ENCODE peak calls at places on chromosome 21, in five cellular contexts. F is SK-N-SH, Z is GM12878, C is K562, T is HepG2. N is an unnamed sample.
A peak's percentile ranks its signal among the peaks of the same experiment; 100 is the strongest.

GRCh38 chr21:29287383-29287782 is 11.3 kb upstream of the BACH1 start:
- DNase-seq in T (peak; percentile 35), F (no peak), Z (no peak), C (no peak), N (peak; percentile 52)

GRCh38 chr21:44694776-44695175 is 2.2 kb upstream of the KRTAP10-12 start:
- DNase-seq in F (no peak), C (no peak), T (no peak), Z (no peak), N (no peak)

GRCh38 chr21:42532466-42533181 is 19.0 kb downstream of the SLC37A1 start:
- DNase-seq in C (no peak), T (no peak), F (no peak), Z (no peak), N (peak; percentile 12)

GRCh38 chr21:23968722-23969647 is 1638.3 kb downstream of the MRPL39 start:
- DNase-seq in Z (peak; percentile 46), C (peak; percentile 77), F (peak; percentile 47), T (no peak), N (peak; percentile 26)

GRCh38 chr21:44706706-44707615 is 4.4 kb downstream of the TSPEAR start:
- DNase-seq in Z (no peak), F (peak; percentile 21), C (no peak), T (no peak), N (no peak)

GRCh38 chr21:41357546-41357945 is 4.3 kb upstream of the MX2 start:
- DNase-seq in Z (no peak), F (no peak), C (no peak), T (no peak), N (no peak)

GRCh38 chr21:42476493-42477342 is 19.3 kb downstream of the RSPH1 start:
- DNase-seq in T (no peak), Z (no peak), C (no peak), F (no peak), N (no peak)

GRCh38 chr21:33643658-33644311 is 1.5 kb downstream of the ITSN1 start:
- DNase-seq in T (peak; percentile 26), C (peak; percentile 18), F (peak; percentile 38), Z (no peak), N (no peak)

GRCh38 chr21:44911384-44912157 is 9.1 kb downstream of the ITGB2 start:
- DNase-seq in Z (no peak), T (peak; percentile 46), C (peak; percentile 68), F (peak; percentile 73), N (no peak)

GRCh38 chr21:14768042-14768441 is 221.9 kb upstream of the SAMSN1 start:
- DNase-seq in C (no peak), T (no peak), Z (no peak), F (no peak), N (no peak)

GRCh38 chr21:35220301-35220700 is 171.2 kb upstream of the RUNX1 start:
- DNase-seq in Z (no peak), F (no peak), C (no peak), T (no peak), N (no peak)

GRCh38 chr21:35400233-35400939 is 351.3 kb upstream of the RUNX1 start:
- DNase-seq in C (peak; percentile 79), T (peak; percentile 67), Z (peak; percentile 19), F (peak; percentile 43), N (peak; percentile 67)

GRCh38 chr21:44930543-44930981 is 9.3 kb upstream of the SLX9 start:
- DNase-seq in T (no peak), Z (no peak), C (no peak), F (no peak), N (no peak)

GRCh38 chr21:27741736-27742135 is 774.8 kb upstream of the ADAMTS5 start:
- DNase-seq in Z (no peak), T (no peak), F (no peak), C (no peak), N (no peak)

GRCh38 chr21:44005593-44005992 is 6.5 kb upstream of the TRAPPC10 start:
- DNase-seq in F (no peak), T (no peak), C (no peak), Z (no peak), N (no peak)

GRCh38 chr21:35026617-35027557 is 22.2 kb downstream of the RUNX1 start:
- DNase-seq in C (peak; percentile 99), F (no peak), T (peak; percentile 95), Z (no peak), N (peak; percentile 48)

GRCh38 chr21:44732956-44733355 is 21.6 kb upstream of the TSPEAR start:
- DNase-seq in F (no peak), Z (no peak), T (no peak), C (no peak), N (no peak)

GRCh38 chr21:37373539-37373938 is 7.0 kb downstream of the DYRK1A start:
- DNase-seq in C (no peak), F (no peak), T (no peak), Z (no peak), N (no peak)

GRCh38 chr21:35239811-35240219 is 190.7 kb upstream of the RUNX1 start:
- DNase-seq in C (no peak), Z (no peak), F (peak; percentile 25), T (no peak), N (no peak)

GRCh38 chr21:34181418-34181817 is 108.0 kb downstream of the MRPS6 start:
- DNase-seq in T (no peak), F (no peak), C (no peak), Z (no peak), N (no peak)

GRCh38 chr21:29232601-29233541 is 65.9 kb upstream of the BACH1 start:
- DNase-seq in T (no peak), Z (no peak), F (no peak), C (peak; percentile 38), N (peak; percentile 55)

GRCh38 chr21:44929242-44929798 is 8.6 kb upstream of the ITGB2 start:
- DNase-seq in C (no peak), Z (no peak), T (no peak), F (no peak), N (no peak)

GRCh38 chr21:26389971-26390641 is 183.0 kb downstream of the CYYR1 start:
- DNase-seq in F (no peak), C (no peak), T (no peak), Z (no peak), N (peak; percentile 21)

GRCh38 chr21:26391166-26391565 is 181.9 kb downstream of the CYYR1 start:
- DNase-seq in T (no peak), C (no peak), F (no peak), Z (no peak), N (no peak)

GRCh38 chr21:26388731-26389231 is 184.3 kb downstream of the CYYR1 start:
- DNase-seq in F (peak; percentile 13), T (no peak), C (no peak), Z (no peak), N (peak; percentile 38)

DNA sequence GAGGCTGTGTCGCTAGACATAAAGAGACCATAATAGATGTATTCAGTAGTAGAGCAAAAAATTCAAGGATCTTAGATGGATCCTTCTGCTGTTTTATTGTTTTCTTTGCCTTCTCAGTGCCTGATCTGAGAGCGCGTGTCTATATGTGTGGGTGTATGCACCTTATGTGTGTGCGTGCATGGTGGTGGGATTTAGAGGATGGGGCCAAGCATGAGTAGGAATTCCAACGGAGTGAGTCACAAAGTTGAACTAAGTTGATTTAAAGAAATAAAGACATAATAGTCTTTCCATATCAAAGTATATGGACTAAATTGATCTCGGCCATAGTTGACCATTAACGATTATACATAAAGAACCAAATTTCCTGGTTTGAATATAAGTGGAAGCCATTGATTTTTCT is 178.7 kb downstream of the CYYR1 start:
- DNase-seq in T (no peak), F (no peak), Z (no peak), C (no peak), N (no peak)
- TF ChIP-seq MXI1 in T (no peak), F (no peak), Z (no peak), C (no peak), N (no peak)

DNA sequence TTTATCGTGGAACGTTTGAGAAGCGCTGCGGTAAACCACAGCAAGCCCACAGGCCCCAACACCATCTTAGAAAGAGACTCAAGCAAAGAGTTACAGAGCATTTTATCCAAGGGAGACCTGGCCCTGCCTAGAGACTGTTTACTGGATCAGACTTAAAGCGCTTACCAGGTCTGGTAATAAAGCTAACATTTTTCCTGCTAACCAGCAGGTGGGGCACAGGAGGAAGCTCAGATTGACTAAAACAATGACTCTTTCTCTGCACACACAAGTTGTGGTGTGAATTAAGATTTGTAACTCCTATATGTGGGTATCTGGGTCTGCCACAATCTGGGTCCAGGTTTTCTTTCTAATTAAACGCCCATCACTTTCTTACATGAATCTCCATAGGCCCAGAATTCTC is 136.5 kb upstream of the ETS2 start:
- DNase-seq in T (peak; percentile 20), F (peak; percentile 42), Z (no peak), C (peak; percentile 22), N (peak; percentile 30)
- TF ChIP-seq MXI1 in T (no peak), F (no peak), Z (no peak), C (no peak), N (no peak)

GRCh38 chr21:45980697-45981096 is 873 bp upstream of the COL6A1 start:
- DNase-seq in T (no peak), F (no peak), Z (no peak), C (no peak), N (no peak)

GRCh38 chr21:45982256-45982757 is 737 bp downstream of the COL6A1 start:
- DNase-seq in F (peak; percentile 71), T (no peak), Z (no peak), C (no peak), N (no peak)

GRCh38 chr21:45981641-45982255 is at the start of gene COL6A1:
- DNase-seq in T (no peak), C (no peak), F (peak; percentile 96), Z (no peak), N (peak; percentile 66)

GRCh38 chr21:45980271-45980670 is 1.3 kb upstream of the COL6A1 start:
- DNase-seq in C (no peak), Z (no peak), T (no peak), F (no peak), N (no peak)

DNA sequence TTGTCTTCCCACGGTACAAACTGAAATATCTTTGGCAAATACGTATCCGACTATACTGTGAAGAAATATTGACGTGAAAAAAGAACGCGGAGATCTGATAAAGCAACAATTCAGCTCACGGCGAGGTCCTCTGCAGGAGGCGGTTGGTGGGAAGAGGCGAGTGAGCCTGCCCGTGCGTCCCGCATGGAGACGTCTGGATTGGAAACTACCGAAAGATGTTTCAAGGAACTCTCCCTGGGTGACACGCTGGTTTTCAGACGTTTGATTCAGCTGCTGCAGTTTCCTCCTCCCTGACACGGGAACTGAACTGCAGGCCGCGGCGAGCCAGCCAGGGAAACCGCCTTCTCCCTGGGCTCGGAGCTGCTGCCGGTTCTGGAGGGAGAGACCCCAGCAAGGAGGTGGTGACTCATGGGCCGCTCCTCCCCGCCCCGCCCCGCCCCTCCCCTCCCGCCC is 390 bp upstream of the COL6A1 start:
- DNase-seq in Z (no peak), T (peak; percentile 47), F (peak; percentile 91), C (peak; percentile 75), N (peak; percentile 88)
- TF ChIP-seq MXI1 in Z (no peak), T (no peak), F (peak; percentile 53), C (no peak), N (peak; percentile 73)

DNA sequence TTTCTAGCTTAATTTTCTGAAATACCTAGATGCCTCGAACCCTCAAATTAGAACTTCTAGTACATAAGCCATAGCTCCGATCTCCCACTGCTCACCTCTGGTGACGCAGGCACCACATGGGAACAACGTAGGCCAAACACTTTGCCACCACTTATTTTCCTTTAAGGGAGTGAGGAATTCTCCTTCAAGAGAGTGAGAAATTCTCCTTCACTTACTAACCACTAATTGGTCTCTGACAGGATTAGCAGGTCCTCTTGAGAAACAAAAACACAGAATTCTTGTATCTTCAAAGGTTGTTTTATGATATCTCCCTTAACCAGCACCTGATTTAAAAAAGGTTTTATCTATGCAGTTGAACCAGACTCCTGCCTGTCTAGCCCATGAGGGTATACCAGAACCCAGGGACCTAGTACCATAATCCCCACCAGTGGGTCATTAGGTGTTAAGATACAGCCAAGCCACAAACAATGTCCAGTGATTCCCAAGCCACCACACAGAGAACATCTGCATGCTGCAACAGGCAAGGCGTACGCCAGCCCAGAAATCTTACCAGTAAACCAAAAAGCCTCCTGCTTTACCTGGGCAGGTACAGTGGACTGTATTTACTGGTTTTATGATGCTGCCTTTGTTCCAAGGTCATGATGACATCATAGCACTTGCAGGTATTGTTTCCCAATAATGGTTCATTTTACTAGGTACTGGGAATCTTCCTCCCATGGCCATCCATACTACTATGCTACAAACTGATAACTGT is 20.3 kb upstream of the CXADR start:
- DNase-seq in C (no peak), F (no peak), T (peak; percentile 21), Z (no peak), N (no peak)
- TF ChIP-seq MXI1 in C (no peak), F (no peak), T (no peak), Z (no peak), N (no peak)

N was measured in IMR-90.